ENCODE peak calls at places on chromosomes 5 and 9, in six cellular contexts. One of them, this sample, is unnamed.

GRCh38 chr5:179768326-179769085 is 25.3 kb upstream of the LTC4S start:
- DNase-seq in Ammon's horn: no peak
- DNase-seq in fibroblast of gingiva: no peak
- DNase-seq in OCI-M1: no peak
- DNase-seq in HS-5: no peak
- DNase-seq in neuronal stem cell: no peak
- DNase-seq in this sample: no peak

GRCh38 chr9:116369706-116370105 is 216.1 kb downstream of the PAPPA start:
- DNase-seq in fibroblast of gingiva: no peak
- DNase-seq in neuronal stem cell: no peak
- DNase-seq in OCI-M1: no peak
- DNase-seq in Ammon's horn: no peak
- DNase-seq in HS-5: no peak
- DNase-seq in this sample: no peak

GRCh38 chr5:138706655-138707480 is 46.4 kb upstream of the CTNNA1 start:
- DNase-seq in OCI-M1: peak
- DNase-seq in fibroblast of gingiva: peak
- DNase-seq in neuronal stem cell: no peak
- DNase-seq in HS-5: peak
- DNase-seq in Ammon's horn: peak
- DNase-seq in this sample: peak

GRCh38 chr5:11822598-11822997 is 81.6 kb downstream of the CTNND2 start:
- DNase-seq in neuronal stem cell: no peak
- DNase-seq in fibroblast of gingiva: no peak
- DNase-seq in Ammon's horn: no peak
- DNase-seq in OCI-M1: no peak
- DNase-seq in HS-5: no peak
- DNase-seq in this sample: no peak

GRCh38 chr9:83444110-83444509 is 94.1 kb downstream of the FRMD3 start:
- DNase-seq in Ammon's horn: no peak
- DNase-seq in OCI-M1: no peak
- DNase-seq in neuronal stem cell: no peak
- DNase-seq in fibroblast of gingiva: peak
- DNase-seq in HS-5: no peak
- DNase-seq in this sample: no peak

GRCh38 chr5:143078971-143079370 is 308.8 kb downstream of the ARHGAP26 start:
- DNase-seq in HS-5: no peak
- DNase-seq in Ammon's horn: no peak
- DNase-seq in fibroblast of gingiva: no peak
- DNase-seq in neuronal stem cell: no peak
- DNase-seq in OCI-M1: no peak
- DNase-seq in this sample: no peak

GRCh38 chr5:16467363-16468219 is 2.0 kb upstream of the ZNF622 start:
- DNase-seq in HS-5: peak
- DNase-seq in Ammon's horn: no peak
- DNase-seq in neuronal stem cell: no peak
- DNase-seq in OCI-M1: peak
- DNase-seq in fibroblast of gingiva: peak
- DNase-seq in this sample: peak

GRCh38 chr9:125142560-125143376 is 560 bp downstream of the SCAI start:
- DNase-seq in Ammon's horn: peak
- DNase-seq in neuronal stem cell: no peak
- DNase-seq in OCI-M1: peak
- DNase-seq in fibroblast of gingiva: no peak
- DNase-seq in HS-5: no peak
- DNase-seq in this sample: no peak

GRCh38 chr5:110956280-110956912 is 115.1 kb upstream of the TSLP start:
- DNase-seq in neuronal stem cell: no peak
- DNase-seq in HS-5: no peak
- DNase-seq in fibroblast of gingiva: no peak
- DNase-seq in Ammon's horn: no peak
- DNase-seq in OCI-M1: no peak
- DNase-seq in this sample: no peak

GRCh38 chr5:139808481-139809330 is 13.1 kb downstream of the PSD2 start:
- DNase-seq in fibroblast of gingiva: no peak
- DNase-seq in OCI-M1: peak
- DNase-seq in neuronal stem cell: peak
- DNase-seq in Ammon's horn: no peak
- DNase-seq in HS-5: no peak
- DNase-seq in this sample: no peak

GRCh38 chr9:19409406-19410194 is 791 bp downstream of the ACER2 start:
- DNase-seq in neuronal stem cell: no peak
- DNase-seq in OCI-M1: peak
- DNase-seq in fibroblast of gingiva: no peak
- DNase-seq in Ammon's horn: peak
- DNase-seq in HS-5: no peak
- DNase-seq in this sample: no peak